ENCODE peak calls at places on chromosomes 7 and 10, in five cellular contexts. One of them, this sample, is unnamed.

GRCh38 chr7:35015346-35015859 is 21.9 kb downstream of the DPY19L1 start:
- DNase-seq in DMS79: no peak
- DNase-seq in AG08396: no peak
- DNase-seq in ovary: no peak
- DNase-seq in midbrain: no peak
- DNase-seq in this sample: no peak

GRCh38 chr10:13371879-13372470 is 23.9 kb upstream of the SEPHS1 start:
- DNase-seq in ovary: peak
- DNase-seq in AG08396: peak
- DNase-seq in DMS79: peak
- DNase-seq in midbrain: peak
- DNase-seq in this sample: peak

GRCh38 chr7:146700015-146700560 is 583.5 kb downstream of the CNTNAP2 start:
- DNase-seq in DMS79: no peak
- DNase-seq in AG08396: no peak
- DNase-seq in midbrain: no peak
- DNase-seq in ovary: no peak
- DNase-seq in this sample: no peak

GRCh38 chr10:130336612-130337304 is 200.6 kb downstream of the GLRX3 start:
- DNase-seq in DMS79: no peak
- DNase-seq in ovary: no peak
- DNase-seq in midbrain: no peak
- DNase-seq in AG08396: no peak
- DNase-seq in this sample: no peak

GRCh38 chr10:43221419-43222293 is 45.2 kb downstream of the RASGEF1A start:
- DNase-seq in midbrain: no peak
- DNase-seq in ovary: no peak
- DNase-seq in AG08396: no peak
- DNase-seq in DMS79: no peak
- DNase-seq in this sample: no peak

GRCh38 chr10:114306116-114306973 is 67.3 kb downstream of the VWA2 start:
- DNase-seq in DMS79: no peak
- DNase-seq in midbrain: no peak
- DNase-seq in ovary: no peak
- DNase-seq in AG08396: peak
- DNase-seq in this sample: no peak

GRCh38 chr7:51020944-51021343 is 238.2 kb upstream of the GRB10 start:
- DNase-seq in midbrain: no peak
- DNase-seq in ovary: no peak
- DNase-seq in DMS79: no peak
- DNase-seq in AG08396: no peak
- DNase-seq in this sample: no peak

GRCh38 chr7:2108501-2109250 is 124.1 kb downstream of the MAD1L1 start:
- DNase-seq in AG08396: no peak
- DNase-seq in DMS79: no peak
- DNase-seq in midbrain: peak
- DNase-seq in ovary: no peak
- DNase-seq in this sample: no peak

GRCh38 chr7:141649137-141649864 is 52.7 kb downstream of the DENND11 start:
- DNase-seq in midbrain: peak
- DNase-seq in ovary: no peak
- DNase-seq in DMS79: peak
- DNase-seq in AG08396: no peak
- DNase-seq in this sample: peak

GRCh38 chr7:134991469-134992339 is 5.4 kb downstream of the AGBL3 start:
- DNase-seq in AG08396: no peak
- DNase-seq in DMS79: no peak
- DNase-seq in midbrain: no peak
- DNase-seq in ovary: no peak
- DNase-seq in this sample: no peak

GRCh38 chr10:58952747-58953466 is 223.5 kb upstream of the PHYHIPL start:
- DNase-seq in ovary: peak
- DNase-seq in AG08396: peak
- DNase-seq in DMS79: peak
- DNase-seq in midbrain: peak
- DNase-seq in this sample: no peak

GRCh38 chr10:124699471-124700292 is 44.5 kb downstream of the FAM53B start:
- DNase-seq in ovary: no peak
- DNase-seq in AG08396: no peak
- DNase-seq in midbrain: no peak
- DNase-seq in DMS79: no peak
- DNase-seq in this sample: no peak

GRCh38 chr7:10284001-10284400 is 689.7 kb upstream of the PHF14 start:
- DNase-seq in AG08396: no peak
- DNase-seq in ovary: no peak
- DNase-seq in midbrain: no peak
- DNase-seq in DMS79: no peak
- DNase-seq in this sample: no peak

GRCh38 chr7:38700111-38700510 is 68.9 kb upstream of the AMPH start:
- DNase-seq in midbrain: no peak
- DNase-seq in ovary: no peak
- DNase-seq in AG08396: no peak
- DNase-seq in DMS79: no peak
- DNase-seq in this sample: no peak

GRCh38 chr7:94395141-94396041 is 696 bp downstream of the COL1A2 start:
- DNase-seq in AG08396: peak
- DNase-seq in ovary: peak
- DNase-seq in midbrain: peak
- DNase-seq in DMS79: no peak
- DNase-seq in this sample: peak

GRCh38 chr7:1918881-1919525 is 248.9 kb downstream of the ELFN1 start:
- DNase-seq in midbrain: no peak
- DNase-seq in ovary: no peak
- DNase-seq in DMS79: no peak
- DNase-seq in AG08396: no peak
- DNase-seq in this sample: no peak

GRCh38 chr7:34837316-34837715 is 179.3 kb downstream of the NPSR1 start:
- DNase-seq in AG08396: no peak
- DNase-seq in midbrain: no peak
- DNase-seq in ovary: no peak
- DNase-seq in DMS79: no peak
- DNase-seq in this sample: no peak

GRCh38 chr7:97407106-97407505 is 289.6 kb downstream of the SDHAF3 start:
- DNase-seq in AG08396: no peak
- DNase-seq in ovary: no peak
- DNase-seq in DMS79: no peak
- DNase-seq in midbrain: no peak
- DNase-seq in this sample: no peak

GRCh38 chr10:48507933-48508830 is 96.7 kb downstream of the ARHGAP22 start:
- DNase-seq in ovary: peak
- DNase-seq in midbrain: no peak
- DNase-seq in AG08396: no peak
- DNase-seq in DMS79: no peak
- DNase-seq in this sample: no peak

This sample was measured in naive B cell.